ENCODE peak calls at places on chromosomes 6 and 20, in four cellular contexts. N is endothelial cell of umbilical vein; Z is C1 segment of cervical spinal cord; L is activated CD4-positive, alpha-beta T cell treated with anti-CD3 and anti-CD28 coated beads for 36 hours. B is an unnamed sample.

GRCh38 chr20:64224344-64225165 is 31.0 kb upstream of the PCMTD2 start:
- DNase-seq in N (peak), Z (no peak), L (peak), B (no peak)

GRCh38 chr6:136696238-136696637 is 96.0 kb downstream of the MAP3K5 start:
- DNase-seq in N (no peak), Z (no peak), L (no peak), B (no peak)

GRCh38 chr20:50172347-50173013 is 18.1 kb upstream of the CEBPB start:
- DNase-seq in N (peak), Z (peak), L (no peak), B (peak)

GRCh38 chr20:38212806-38213606 is 47.5 kb downstream of the KIAA1755 start:
- DNase-seq in N (no peak), Z (no peak), L (no peak), B (no peak)

GRCh38 chr6:126947070-126947469 is 171.4 kb upstream of the RSPO3 start:
- DNase-seq in N (no peak), Z (no peak), L (no peak), B (no peak)

GRCh38 chr6:142902636-142903053 is 42.3 kb downstream of the HIVEP2 start:
- DNase-seq in N (peak), Z (peak), L (peak), B (no peak)

GRCh38 chr6:166905013-166905412 is 51.3 kb downstream of the RNASET2 start:
- DNase-seq in N (no peak), Z (no peak), L (no peak), B (no peak)

GRCh38 chr20:42219005-42219404 is 600.8 kb upstream of the CHD6 start:
- DNase-seq in N (no peak), Z (no peak), L (no peak), B (no peak)

GRCh38 chr6:2626381-2626780 is 124.3 kb downstream of the MYLK4 start:
- DNase-seq in N (no peak), Z (no peak), L (no peak), B (no peak)

GRCh38 chr6:44782198-44782597 is 394.7 kb downstream of the CDC5L start:
- DNase-seq in N (no peak), Z (no peak), L (no peak), B (no peak)

GRCh38 chr6:33838979-33839378 is 35.2 kb upstream of the MLN start:
- DNase-seq in N (no peak), Z (no peak), L (no peak), B (no peak)

GRCh38 chr6:86969573-86969972 is 32.2 kb downstream of the HTR1E start:
- DNase-seq in N (no peak), Z (no peak), L (no peak), B (no peak)